ENCODE peak calls at places on chromosomes 13 and 19, in six cellular contexts. H is psoas muscle, L is AG04449, Y is GM06990, N is epithelial cell of proximal tubule, I is ovary. B is an unnamed sample.

GRCh38 chr13:91155512-91156114 is 191.9 kb upstream of the MIR17HG start:
- DNase-seq in H (no peak), L (no peak), Y (no peak), N (no peak), I (no peak), B (no peak)

GRCh38 chr19:54448037-54448773 is 794 bp upstream of the LENG8 start:
- DNase-seq in H (peak; percentile 79), L (no peak), Y (peak; percentile 57), N (no peak), I (peak; percentile 76), B (peak; percentile 76)

GRCh38 chr13:111177803-111178389 is 62.8 kb downstream of the ARHGEF7 start:
- DNase-seq in H (no peak), L (peak; percentile 70), Y (no peak), N (no peak), I (no peak), B (peak; percentile 74)

GRCh38 chr13:71858647-71859046 is 8.4 kb downstream of the DACH1 start:
- DNase-seq in H (no peak), L (no peak), Y (no peak), N (no peak), I (no peak), B (no peak)

GRCh38 chr13:40792284-40793051 is 3.1 kb downstream of the SLC25A15 start:
- DNase-seq in H (no peak), L (no peak), Y (no peak), N (no peak), I (no peak), B (no peak)

GRCh38 chr13:30607908-30608307 is 9.8 kb upstream of the USPL1 start:
- DNase-seq in H (no peak), L (no peak), Y (peak; percentile 75), N (no peak), I (no peak), B (no peak)

GRCh38 chr19:30029721-30030510 is 87.9 kb downstream of the URI1 start:
- DNase-seq in H (no peak), L (no peak), Y (peak; percentile 80), N (no peak), I (no peak), B (no peak)

GRCh38 chr19:7679017-7679720 is 1.5 kb upstream of the TRAPPC5 start:
- DNase-seq in H (peak; percentile 64), L (no peak), Y (peak; percentile 60), N (no peak), I (no peak), B (no peak)

GRCh38 chr19:41821003-41821735 is 23.3 kb downstream of the LYPD4 start:
- DNase-seq in H (no peak), L (no peak), Y (peak; percentile 51), N (peak; percentile 6), I (no peak), B (peak; percentile 30)

GRCh38 chr13:32829269-32829668 is 187.0 kb upstream of the KL start:
- DNase-seq in H (no peak), L (no peak), Y (no peak), N (peak; percentile 62), I (no peak), B (no peak)

GRCh38 chr13:87122551-87122950 is 548.6 kb upstream of the SLITRK5 start:
- DNase-seq in H (no peak), L (no peak), Y (no peak), N (no peak), I (no peak), B (no peak)

GRCh38 chr13:47904239-47904638 is 96.8 kb downstream of the SUCLA2 start:
- DNase-seq in H (no peak), L (no peak), Y (no peak), N (peak; percentile 44), I (no peak), B (no peak)

GRCh38 chr19:40976724-40977123 is 14.4 kb upstream of the CYP2B6 start:
- DNase-seq in H (no peak), L (no peak), Y (no peak), N (no peak), I (no peak), B (no peak)

GRCh38 chr13:78650725-78651083 is 8.3 kb downstream of the OBI1 start:
- DNase-seq in H (no peak), L (no peak), Y (no peak), N (no peak), I (no peak), B (no peak)

GRCh38 chr13:107035186-107035585 is 467.2 kb upstream of the ARGLU1 start:
- DNase-seq in H (no peak), L (no peak), Y (no peak), N (no peak), I (no peak), B (no peak)

GRCh38 chr13:39401756-39402155 is 201.2 kb downstream of the LHFPL6 start:
- DNase-seq in H (no peak), L (no peak), Y (no peak), N (no peak), I (no peak), B (no peak)

GRCh38 chr19:1884291-1884718 is 991 bp downstream of the ABHD17A start:
- DNase-seq in H (no peak), L (no peak), Y (no peak), N (no peak), I (peak; percentile 24), B (no peak)

GRCh38 chr13:45367358-45367757 is 26.4 kb upstream of the TPT1 start:
- DNase-seq in H (no peak), L (peak; percentile 31), Y (peak; percentile 65), N (peak; percentile 81), I (no peak), B (peak; percentile 65)

GRCh38 chr19:19816679-19817078 is 4.9 kb downstream of the ZNF506 start:
- DNase-seq in H (peak; percentile 79), L (no peak), Y (no peak), N (no peak), I (no peak), B (no peak)

GRCh38 chr19:17863520-17864182 is 3.9 kb downstream of the RPL18A start:
- DNase-seq in H (no peak), L (no peak), Y (no peak), N (no peak), I (no peak), B (no peak)

GRCh38 chr19:51552996-51553725 is 17.9 kb upstream of the ZNF175 start:
- DNase-seq in H (peak; percentile 71), L (no peak), Y (no peak), N (no peak), I (peak; percentile 63), B (peak; percentile 60)

GRCh38 chr13:35856084-35856483 is 275.1 kb downstream of the DCLK1 start:
- DNase-seq in H (no peak), L (no peak), Y (no peak), N (no peak), I (no peak), B (no peak)

DNA sequence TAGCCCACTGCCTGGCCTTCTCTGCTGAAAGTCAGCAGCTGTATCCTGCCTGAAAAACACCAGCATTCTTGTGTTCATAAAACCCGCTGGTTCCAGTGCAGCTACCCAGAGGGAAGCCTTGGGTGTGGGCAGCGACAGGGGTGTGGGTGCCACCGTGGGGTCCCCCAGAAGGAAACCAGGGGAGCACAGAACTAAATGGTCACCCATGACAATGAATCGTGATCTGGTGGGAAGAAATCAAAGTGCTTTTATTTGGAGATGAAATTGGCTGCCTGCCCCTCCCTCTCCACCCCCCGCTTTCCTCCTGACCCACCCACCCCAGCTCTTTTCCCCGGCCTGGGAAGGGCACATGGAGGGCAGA is 13.7 kb downstream of the RASA3 start:
- DNase-seq in H (peak; percentile 41), L (no peak), Y (no peak), N (peak; percentile 64), I (no peak), B (peak; percentile 80)
- H3K4me3 ChIP-seq in H (no peak overlapping the region), L (peak overlapping the region; percentile 42), Y (no peak overlapping the region), N (peak overlapping the region; percentile 32), I (no peak overlapping the region), B (peak overlapping the region; percentile 34)

GRCh38 chr19:53394974-53395839 is at the start of gene ZNF765:
- DNase-seq in H (peak; percentile 96), L (peak; percentile 56), Y (peak; percentile 90), N (peak; percentile 35), I (peak; percentile 96), B (peak; percentile 94)
- TF ChIP-seq CTCF in H (peak; percentile 43), L (peak; percentile 67), Y (peak; percentile 50), N (peak; percentile 45), I (peak; percentile 70), B (peak; percentile 60)

GRCh38 chr13:112754281-112755025 is 64.6 kb downstream of the ATP11A start:
- DNase-seq in H (peak; percentile 30), L (no peak), Y (no peak), N (no peak), I (no peak), B (no peak)

GRCh38 chr13:112756081-112756480 is 66.2 kb downstream of the ATP11A start:
- DNase-seq in H (peak; percentile 6), L (no peak), Y (no peak), N (no peak), I (no peak), B (no peak)

GRCh38 chr13:112753868-112754267 is 64.0 kb downstream of the ATP11A start:
- DNase-seq in H (peak; percentile 23), L (no peak), Y (no peak), N (no peak), I (no peak), B (no peak)

GRCh38 chr13:112756511-112756966 is 66.7 kb downstream of the ATP11A start:
- DNase-seq in H (peak; percentile 42), L (no peak), Y (no peak), N (no peak), I (no peak), B (no peak)

GRCh38 chr13:112755331-112755730 is 65.5 kb downstream of the ATP11A start:
- DNase-seq in H (peak; percentile 46), L (no peak), Y (no peak), N (no peak), I (no peak), B (no peak)
- H3K4me3 ChIP-seq in H (no peak overlapping the region), L (no peak overlapping the region), Y (no peak overlapping the region), N (no peak overlapping the region), I (no peak overlapping the region), B (no peak overlapping the region)

GRCh38 chr13:101942038-101942437 is 459.8 kb downstream of the FGF14 start:
- DNase-seq in H (no peak), L (no peak), Y (no peak), N (peak; percentile 18), I (no peak), B (peak; percentile 54)

GRCh38 chr13:101945435-101945834 is 456.4 kb downstream of the FGF14 start:
- DNase-seq in H (no peak), L (no peak), Y (no peak), N (no peak), I (no peak), B (no peak)

GRCh38 chr13:101939370-101939769 is 462.5 kb downstream of the FGF14 start:
- DNase-seq in H (no peak), L (no peak), Y (no peak), N (no peak), I (no peak), B (no peak)

GRCh38 chr13:101941095-101941777 is 460.6 kb downstream of the FGF14 start:
- DNase-seq in H (no peak), L (no peak), Y (no peak), N (no peak), I (no peak), B (peak; percentile 30)

DNA sequence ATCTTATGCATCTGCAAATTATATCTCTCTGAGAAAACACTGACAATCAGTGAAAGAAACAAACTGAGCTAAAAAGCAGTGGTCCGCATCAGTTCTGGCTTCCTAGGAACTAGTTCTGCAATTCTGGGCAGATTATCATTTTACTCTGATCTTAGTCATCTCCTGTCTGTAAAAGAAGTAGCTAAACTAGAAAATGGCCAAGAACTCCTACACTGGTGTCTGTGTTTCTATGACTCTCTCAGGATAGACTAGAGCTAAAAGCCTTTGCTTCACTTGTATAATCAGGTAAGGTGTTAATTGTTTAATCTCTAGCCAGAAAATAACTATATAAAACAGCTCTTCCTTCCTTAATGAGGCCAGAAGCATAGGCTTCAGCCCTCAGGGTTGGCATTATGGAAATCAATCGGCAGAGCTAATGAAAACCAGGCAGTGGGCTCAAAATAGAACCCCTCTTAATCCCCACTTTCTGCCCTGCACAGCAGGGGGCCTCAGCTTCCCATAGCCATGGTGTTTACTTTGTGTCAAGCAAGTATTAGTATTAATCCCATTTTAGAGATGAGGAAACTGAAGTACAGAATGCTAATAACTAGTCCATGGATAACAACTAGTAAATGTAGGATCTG is 459.2 kb downstream of the FGF14 start:
- DNase-seq in H (no peak), L (no peak), Y (no peak), N (no peak), I (no peak), B (no peak)
- TF ChIP-seq CTCF in H (peak; percentile 16), L (no peak), Y (peak; percentile 49), N (peak; percentile 36), I (no peak), B (no peak)

B was measured in fibroblast of villous mesenchyme.